ENCODE peak calls at places on chromosome 9, in nine cellular contexts. G is prostate gland, H is HCT116, J is vagina, I is transverse colon, D is GM12878, O is HepG2, U is upper lobe of left lung, S is endothelial cell of umbilical vein. F is an unnamed sample.

GRCh38 chr9:6845881-6846280 is 88.1 kb downstream of the KDM4C start:
- DNase-seq in G (no peak), H (peak; percentile 7), J (no peak), I (no peak), D (no peak), O (peak; percentile 83), U (no peak), S (no peak), F (no peak)

GRCh38 chr9:121278535-121279169 is 10.7 kb downstream of the GSN start:
- DNase-seq in G (peak; percentile 39), H (peak; percentile 59), J (peak; percentile 97), I (peak; percentile 67), D (peak; percentile 11), O (no peak), U (peak; percentile 73), S (peak; percentile 84), F (peak; percentile 95)

GRCh38 chr9:121324316-121324715 is 45.7 kb downstream of the STOM start:
- DNase-seq in G (no peak), H (no peak), J (no peak), I (no peak), D (no peak), O (no peak), U (no peak), S (no peak), F (no peak)

GRCh38 chr9:16154570-16155078 is 601.8 kb downstream of the CCDC171 start:
- DNase-seq in G (peak; percentile 30), H (no peak), J (peak; percentile 74), I (peak; percentile 43), D (no peak), O (no peak), U (no peak), S (peak; percentile 40), F (no peak)

GRCh38 chr9:112046181-112046580 is 128.9 kb downstream of the SUSD1 start:
- DNase-seq in G (no peak), H (no peak), J (no peak), I (no peak), D (no peak), O (no peak), U (no peak), S (peak; percentile 55), F (no peak)

GRCh38 chr9:124660341-124660801 is 110.7 kb downstream of the NR6A1 start:
- DNase-seq in G (no peak), H (no peak), J (no peak), I (peak; percentile 11), D (peak; percentile 60), O (peak; percentile 36), U (no peak), S (peak; percentile 87), F (no peak)

GRCh38 chr9:114845373-114845772 is 39.5 kb upstream of the TNFSF15 start:
- DNase-seq in G (no peak), H (no peak), J (no peak), I (no peak), D (no peak), O (no peak), U (no peak), S (no peak), F (no peak)

GRCh38 chr9:13268469-13268868 is 11.0 kb downstream of the MPDZ start:
- DNase-seq in G (no peak), H (no peak), J (no peak), I (no peak), D (no peak), O (no peak), U (no peak), S (peak; percentile 71), F (no peak)

GRCh38 chr9:73038613-73039012 is 85.8 kb upstream of the ALDH1A1 start:
- DNase-seq in G (no peak), H (no peak), J (peak; percentile 90), I (peak; percentile 42), D (no peak), O (no peak), U (peak; percentile 23), S (no peak), F (no peak)

GRCh38 chr9:134390537-134390936 is 64.3 kb downstream of the RXRA start:
- DNase-seq in G (no peak), H (no peak), J (no peak), I (no peak), D (no peak), O (no peak), U (no peak), S (no peak), F (no peak)

GRCh38 chr9:73349476-73349875 is 197.8 kb downstream of the ANXA1 start:
- DNase-seq in G (no peak), H (no peak), J (no peak), I (no peak), D (no peak), O (no peak), U (no peak), S (no peak), F (no peak)

GRCh38 chr9:137307255-137308101 is 5.4 kb upstream of the NRARP start:
- DNase-seq in G (no peak), H (no peak), J (no peak), I (peak; percentile 80), D (no peak), O (no peak), U (no peak), S (no peak), F (peak; percentile 67)

GRCh38 chr9:129142115-129142514 is 30.9 kb downstream of the PTPA start:
- DNase-seq in G (no peak), H (no peak), J (no peak), I (no peak), D (no peak), O (no peak), U (no peak), S (no peak), F (no peak)

GRCh38 chr9:129145316-129145715 is 32.7 kb downstream of the IER5L start:
- DNase-seq in G (no peak), H (no peak), J (no peak), I (no peak), D (no peak), O (no peak), U (no peak), S (no peak), F (no peak)

GRCh38 chr9:129142536-129142935 is 31.3 kb downstream of the PTPA start:
- DNase-seq in G (no peak), H (no peak), J (no peak), I (no peak), D (no peak), O (no peak), U (no peak), S (no peak), F (no peak)

GRCh38 chr9:129143031-129143441 is 31.8 kb downstream of the PTPA start:
- DNase-seq in G (peak; percentile 85), H (peak; percentile 59), J (no peak), I (peak; percentile 92), D (no peak), O (peak; percentile 53), U (peak; percentile 88), S (peak; percentile 88), F (peak; percentile 90)

DNA sequence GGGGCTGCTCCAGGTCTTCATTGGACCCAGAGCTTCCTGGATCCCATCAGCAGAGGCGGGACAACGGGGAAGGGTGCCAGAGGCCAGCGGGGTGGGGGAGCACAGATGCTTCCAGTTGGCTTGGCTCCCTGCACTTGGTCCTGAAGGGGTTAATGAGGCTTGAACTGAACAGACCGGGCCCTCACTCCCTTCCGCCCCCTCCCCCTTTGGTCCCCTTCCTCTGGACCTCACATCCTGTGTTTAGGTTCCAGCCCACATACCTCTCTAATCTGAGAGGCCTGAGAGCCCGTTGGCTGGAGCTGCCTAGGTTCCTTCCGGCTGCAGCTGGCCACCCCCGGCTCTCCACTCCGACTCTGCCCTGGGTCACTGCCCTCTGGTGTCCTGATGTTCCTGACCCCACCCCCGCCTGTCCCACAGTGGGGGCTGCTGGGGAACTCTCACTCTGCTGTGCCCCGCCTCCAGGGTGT is 32.3 kb downstream of the PTPA start:
- DNase-seq in G (no peak), H (no peak), J (no peak), I (peak; percentile 37), D (no peak), O (peak; percentile 48), U (peak; percentile 59), S (peak; percentile 70), F (no peak)
- TF ChIP-seq POLR2AphosphoS5 in G (no peak), H (no peak), J (peak; percentile 67), I (no peak), D (no peak), O (no peak), U (no peak), S (peak; percentile 91), F (no peak)

GRCh38 chr9:86099695-86100364 is 472 bp upstream of the GOLM1 start:
- DNase-seq in G (peak; percentile 48), H (peak; percentile 57), J (no peak), I (peak; percentile 75), D (no peak), O (no peak), U (peak; percentile 63), S (peak; percentile 50), F (no peak)
- TF ChIP-seq CTCF in G (no peak), H (no peak), J (no peak), I (peak; percentile 15), D (no peak), O (no peak), U (no peak), S (no peak), F (no peak)

DNA sequence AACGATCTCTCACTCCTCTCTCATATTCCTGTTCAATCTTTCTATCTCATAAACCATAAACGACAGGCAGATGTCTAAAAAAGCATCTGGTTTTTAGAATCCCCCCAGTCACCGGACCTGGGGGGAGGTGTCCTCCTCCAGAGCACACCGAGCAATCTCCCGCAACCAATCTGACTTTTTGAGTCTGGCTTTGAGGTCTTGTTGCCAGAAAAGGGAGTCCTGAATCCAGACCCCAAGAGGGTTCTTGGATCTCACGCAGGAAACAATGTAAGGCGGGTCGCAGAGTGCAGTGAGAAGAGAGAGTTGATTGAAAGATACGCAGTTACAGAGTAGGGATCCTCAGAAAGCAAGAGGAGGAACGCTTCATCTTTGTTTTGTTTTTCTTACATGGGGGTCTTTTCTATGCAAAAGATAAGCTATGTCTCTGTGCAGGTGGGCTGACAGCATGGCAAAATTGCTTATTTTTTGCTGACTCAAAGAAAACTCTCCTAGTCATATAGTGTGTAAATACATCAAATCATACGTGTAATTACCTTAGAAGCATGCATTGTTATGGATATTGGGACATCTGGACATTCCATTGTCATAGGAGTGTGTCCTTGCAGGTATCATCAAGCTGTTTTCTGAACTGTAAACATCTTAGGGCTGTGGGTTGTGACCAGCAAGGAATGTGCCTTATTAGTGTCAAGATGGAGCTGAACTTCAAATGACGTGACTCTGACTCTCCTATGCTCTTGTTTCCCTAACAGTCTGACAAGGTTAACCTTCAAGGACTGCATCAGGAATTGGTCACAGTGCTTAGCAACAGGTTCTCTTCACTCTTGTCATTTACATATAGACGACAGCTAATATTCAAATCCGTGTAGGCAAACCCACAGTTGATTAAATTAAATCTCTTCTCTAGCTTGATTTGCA is 159.3 kb upstream of the DAPK1 start:
- DNase-seq in G (no peak), H (no peak), J (no peak), I (no peak), D (no peak), O (no peak), U (no peak), S (no peak), F (no peak)
- H3K4me1 ChIP-seq in G (no peaks in the 10 kb centered on the region), H (no peaks in the 10 kb centered on the region), J (no peaks in the 10 kb centered on the region), I (peaks cover 6% of the 10 kb centered on the region), D (peaks cover 4% of the 10 kb centered on the region), O (peaks cover 9% of the 10 kb centered on the region), U (peaks cover 13% of the 10 kb centered on the region), S (peaks cover 6% of the 10 kb centered on the region), F (no peaks in the 10 kb centered on the region)

GRCh38 chr9:37994639-37995347 is 74.2 kb downstream of the SHB start:
- DNase-seq in G (peak; percentile 57), H (no peak), J (no peak), I (peak; percentile 55), D (peak; percentile 66), O (no peak), U (peak; percentile 85), S (peak; percentile 27), F (no peak)
- TF ChIP-seq POLR2AphosphoS5 in G (peak; percentile 65), H (no peak), J (peak; percentile 55), I (peak; percentile 32), D (no peak), O (no peak), U (peak; percentile 86), S (no peak), F (no peak)

GRCh38 chr9:127540664-127541041 is 71.4 kb upstream of the STXBP1 start:
- DNase-seq in G (peak; percentile 86), H (no peak), J (no peak), I (no peak), D (no peak), O (no peak), U (peak; percentile 80), S (no peak), F (peak; percentile 75)
- TF ChIP-seq CTCF in G (peak; percentile 43), H (no peak), J (no peak), I (no peak), D (no peak), O (no peak), U (no peak), S (peak; percentile 3), F (no peak)